ENCODE peak calls at places on chromosomes 13 and 19, in six cellular contexts. R is PC-3, V is fibroblast of lung, W is DND-41, M is GM23248, Q is A673. E is an unnamed sample.

GRCh38 chr13:42337808-42338600 is 66.1 kb downstream of the AKAP11 start:
- DNase-seq in Q (no peak), M (no peak), R (peak; percentile 34), W (no peak), V (no peak), E (no peak)

GRCh38 chr19:50244695-50245094 is 41.3 kb downstream of the MYH14 start:
- DNase-seq in M (no peak), Q (peak; percentile 79), W (no peak), V (no peak), R (no peak), E (no peak)

GRCh38 chr13:108342369-108343289 is 73.1 kb downstream of the TNFSF13B start:
- DNase-seq in R (peak; percentile 49), M (peak; percentile 55), W (no peak), V (peak; percentile 53), Q (peak; percentile 58), E (peak; percentile 14)

GRCh38 chr19:39870171-39870971 is 24.2 kb upstream of the FBL start:
- DNase-seq in V (no peak), Q (no peak), R (no peak), M (no peak), W (no peak), E (no peak)

GRCh38 chr13:50805805-50806204 is 37.7 kb downstream of the DLEU7 start:
- DNase-seq in Q (peak; percentile 29), W (no peak), V (peak; percentile 12), R (peak; percentile 19), M (peak; percentile 46), E (peak; percentile 2)

GRCh38 chr13:45207319-45207718 is 6.5 kb upstream of the KCTD4 start:
- DNase-seq in V (no peak), W (no peak), R (no peak), M (no peak), Q (no peak), E (no peak)

GRCh38 chr13:113832631-113833030 is 31.2 kb downstream of the GAS6 start:
- DNase-seq in Q (no peak), V (no peak), M (no peak), W (no peak), R (no peak), E (no peak)

GRCh38 chr19:23070353-23070781 is 46.5 kb upstream of the ZNF730 start:
- DNase-seq in V (peak; percentile 54), W (no peak), Q (peak; percentile 14), R (no peak), M (peak; percentile 45), E (no peak)

GRCh38 chr19:3507371-3508120 is 1.4 kb downstream of the FZR1 start:
- DNase-seq in M (peak; percentile 52), V (no peak), W (peak; percentile 33), Q (no peak), R (peak; percentile 6), E (no peak)

GRCh38 chr19:32543107-32543900 is 37.7 kb upstream of the PDCD5 start:
- DNase-seq in W (no peak), M (no peak), Q (no peak), R (peak; percentile 66), V (no peak), E (peak; percentile 12)

GRCh38 chr13:47085346-47085745 is 188.5 kb upstream of the HTR2A start:
- DNase-seq in V (peak; percentile 58), M (peak; percentile 73), Q (no peak), W (no peak), R (peak; percentile 37), E (peak; percentile 20)

DNA sequence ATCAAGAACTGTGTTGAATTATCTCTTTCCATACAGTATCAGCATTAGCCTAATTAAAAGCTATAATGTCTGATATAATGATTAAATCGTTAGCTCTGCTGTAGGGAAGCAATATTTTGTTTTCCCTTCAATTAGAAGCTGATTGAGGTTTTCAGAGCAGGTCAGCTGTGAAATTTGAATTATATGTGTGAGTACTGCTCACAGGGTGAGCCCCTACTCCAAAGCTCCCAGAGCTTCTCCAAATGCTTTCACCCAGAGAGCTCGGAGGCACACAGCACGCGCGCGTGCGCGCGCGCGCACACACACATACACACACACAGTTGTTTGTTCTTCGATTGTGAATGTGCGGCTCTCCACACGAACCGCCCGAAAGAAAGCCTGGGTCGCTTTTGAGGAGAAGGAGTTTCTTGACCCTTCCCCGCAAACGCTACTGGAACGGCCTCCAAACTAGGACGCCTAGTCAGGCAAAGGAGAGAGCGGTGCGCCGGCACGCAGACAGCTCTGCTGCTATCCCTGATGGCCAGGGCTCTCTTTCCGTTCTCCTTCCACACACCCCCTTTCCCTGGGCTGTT is 4.8 kb upstream of the SOX1 start:
- DNase-seq in W (no peak), M (no peak), Q (no peak), V (no peak), R (no peak), E (no peak)
- TF ChIP-seq EZH2 in W (no peak), M (no peak), Q (no peak), V (no peak), R (no peak), E (peak; percentile 4)

DNA sequence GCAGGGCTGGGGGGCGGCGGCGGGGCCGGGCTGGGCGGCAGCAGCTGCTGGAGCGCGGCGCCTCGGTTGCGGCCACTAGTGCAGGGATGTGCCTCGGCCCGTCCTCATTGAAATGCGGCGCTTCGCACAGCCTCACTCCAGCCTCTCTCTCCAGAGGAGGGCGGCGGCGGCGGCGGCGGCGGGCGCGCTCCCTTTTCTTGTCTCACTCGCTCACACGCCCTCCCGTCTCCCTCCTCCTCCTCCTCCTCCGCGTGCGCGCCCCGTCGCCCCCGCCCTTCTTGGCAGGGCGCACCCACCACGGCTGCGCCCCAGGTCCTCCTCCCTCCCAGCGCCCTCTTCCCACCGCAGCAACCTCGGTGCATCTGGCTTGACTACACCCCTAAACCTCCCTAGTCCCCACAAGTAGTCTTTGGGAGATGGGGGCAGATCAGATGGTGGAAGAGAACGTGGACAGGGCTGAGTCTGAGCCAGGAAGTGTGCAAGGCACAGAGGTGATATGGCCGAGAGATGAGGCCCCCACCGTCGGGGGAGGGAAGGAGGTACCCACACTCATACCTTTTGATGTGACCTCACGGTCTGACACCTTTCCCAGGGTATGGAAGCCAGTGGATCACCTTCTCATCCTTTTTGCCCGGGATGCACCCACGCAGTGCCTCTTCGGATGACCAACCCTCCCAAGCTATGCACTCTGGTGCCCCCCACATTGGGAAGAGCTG is at the start of gene DCLK1:
- DNase-seq in W (no peak), R (no peak), M (peak; percentile 54), V (peak; percentile 31), Q (peak; percentile 68), E (no peak)
- TF ChIP-seq EZH2 in W (no peak), R (no peak), M (peak; percentile 32), V (peak; percentile 36), Q (no peak), E (no peak)

GRCh38 chr19:46015961-46016425 is 6.9 kb downstream of the PGLYRP1 start:
- DNase-seq in W (no peak), R (no peak), M (peak; percentile 30), Q (peak; percentile 35), V (no peak), E (no peak)
- TF ChIP-seq EZH2 in W (no peak), R (no peak), M (peak; percentile 98), Q (no peak), V (peak; percentile 92), E (peak; percentile 100)

DNA sequence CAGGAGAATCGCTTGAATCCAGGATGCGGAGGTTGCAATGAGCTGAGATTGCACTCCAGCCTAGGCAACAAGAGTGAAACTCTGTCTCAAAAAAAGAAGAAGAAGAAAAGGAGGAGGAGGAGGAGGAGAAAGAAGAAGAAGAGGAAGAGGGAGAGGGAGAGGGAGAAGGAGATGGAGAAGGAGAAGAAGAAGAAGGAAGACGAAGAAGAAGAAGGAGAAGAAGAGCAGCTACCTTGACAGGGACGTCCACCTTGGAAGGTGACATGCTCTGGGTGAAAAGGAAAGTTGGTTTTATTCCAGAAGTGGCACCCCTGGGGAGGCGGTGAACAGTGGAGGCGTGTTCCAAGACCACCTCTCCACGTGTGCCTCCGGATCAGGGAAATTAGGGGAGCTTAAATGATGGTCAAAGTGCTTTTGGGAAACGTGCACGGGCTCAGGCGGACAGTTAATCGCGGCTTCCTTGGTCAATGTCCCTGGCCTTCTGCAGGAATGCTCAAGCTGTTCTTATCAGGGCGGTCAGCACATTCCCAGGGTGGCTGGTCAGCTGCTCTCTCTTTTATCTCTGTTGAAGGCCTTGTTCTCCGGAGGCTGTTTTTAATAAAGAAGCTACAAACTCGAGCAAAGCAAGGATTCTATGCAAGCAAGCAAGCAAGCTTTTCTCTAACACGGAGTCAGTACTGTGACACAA is 78.9 kb upstream of the PEG3 start:
- DNase-seq in Q (no peak), M (no peak), W (no peak), R (no peak), V (no peak), E (no peak)
- TF ChIP-seq EZH2 in Q (no peak), M (no peak), W (no peak), R (no peak), V (no peak), E (no peak)